ENCODE peak calls at places on chromosome 9, in four cellular contexts. M is ovary, C is kidney epithelial cell, G is lower lobe of right lung. D is an unnamed sample.

GRCh38 chr9:1411826-1412225 is 361.7 kb downstream of the DMRT2 start:
- DNase-seq in M (no peak), C (no peak), G (no peak), D (no peak)

GRCh38 chr9:96241391-96241809 is 60.6 kb downstream of the HSD17B3 start:
- DNase-seq in M (no peak), C (peak; percentile 72), G (no peak), D (no peak)

GRCh38 chr9:14768561-14769234 is 46.2 kb upstream of the CER1 start:
- DNase-seq in M (no peak), C (peak; percentile 19), G (no peak), D (no peak)

GRCh38 chr9:95721132-95721531 is 154.4 kb upstream of the ERCC6L2 start:
- DNase-seq in M (no peak), C (no peak), G (no peak), D (no peak)

GRCh38 chr9:111586378-111586777 is 13.1 kb downstream of the PTGR1 start:
- DNase-seq in M (no peak), C (no peak), G (no peak), D (no peak)

GRCh38 chr9:129333961-129334743 is 156.1 kb upstream of the IER5L start:
- DNase-seq in M (peak; percentile 89), C (peak; percentile 99), G (peak; percentile 95), D (peak; percentile 86)

GRCh38 chr9:10251490-10251889 is 361.3 kb downstream of the PTPRD start:
- DNase-seq in M (no peak), C (peak; percentile 7), G (no peak), D (no peak)

GRCh38 chr9:72401396-72401795 is 36.4 kb upstream of the ZFAND5 start:
- DNase-seq in M (no peak), C (no peak), G (no peak), D (no peak)

GRCh38 chr9:77534376-77535057 is 113.6 kb downstream of the GNA14 start:
- DNase-seq in M (no peak), C (no peak), G (no peak), D (no peak)

GRCh38 chr9:130368631-130369103 is 76.1 kb upstream of the ASS1 start:
- DNase-seq in M (no peak), C (peak; percentile 26), G (no peak), D (no peak)

GRCh38 chr9:111983484-111983908 is 86.9 kb downstream of the UGCG start:
- DNase-seq in M (no peak), C (no peak), G (no peak), D (no peak)

GRCh38 chr9:116383956-116384355 is 230.4 kb downstream of the PAPPA start:
- DNase-seq in M (no peak), C (no peak), G (no peak), D (no peak)

GRCh38 chr9:69097053-69097452 is 61.5 kb downstream of the FXN start:
- DNase-seq in M (no peak), C (peak; percentile 82), G (no peak), D (peak; percentile 51)

GRCh38 chr9:136624184-136624951 is 38.3 kb upstream of the EGFL7 start:
- DNase-seq in M (no peak), C (no peak), G (no peak), D (no peak)

GRCh38 chr9:129823163-129823933 is 588 bp downstream of the TOR1A start:
- DNase-seq in M (peak; percentile 40), C (no peak), G (peak; percentile 55), D (no peak)

GRCh38 chr9:73370053-73370452 is 218.4 kb downstream of the ANXA1 start:
- DNase-seq in M (no peak), C (no peak), G (no peak), D (no peak)

GRCh38 chr9:92655366-92655765 is 14.6 kb downstream of the IPPK start:
- DNase-seq in M (peak; percentile 17), C (no peak), G (no peak), D (no peak)

GRCh38 chr9:135989722-135990467 is 28.7 kb upstream of the UBAC1 start:
- DNase-seq in M (peak; percentile 34), C (no peak), G (peak; percentile 62), D (no peak)

GRCh38 chr9:73137286-73137899 is 14.3 kb upstream of the ANXA1 start:
- DNase-seq in M (no peak), C (no peak), G (no peak), D (no peak)

GRCh38 chr9:24487250-24487861 is 58.3 kb downstream of the IZUMO3 start:
- DNase-seq in M (no peak), C (no peak), G (no peak), D (no peak)
- TF ChIP-seq CTCF in M (no peak), C (no peak), G (no peak), D (no peak)

DNA sequence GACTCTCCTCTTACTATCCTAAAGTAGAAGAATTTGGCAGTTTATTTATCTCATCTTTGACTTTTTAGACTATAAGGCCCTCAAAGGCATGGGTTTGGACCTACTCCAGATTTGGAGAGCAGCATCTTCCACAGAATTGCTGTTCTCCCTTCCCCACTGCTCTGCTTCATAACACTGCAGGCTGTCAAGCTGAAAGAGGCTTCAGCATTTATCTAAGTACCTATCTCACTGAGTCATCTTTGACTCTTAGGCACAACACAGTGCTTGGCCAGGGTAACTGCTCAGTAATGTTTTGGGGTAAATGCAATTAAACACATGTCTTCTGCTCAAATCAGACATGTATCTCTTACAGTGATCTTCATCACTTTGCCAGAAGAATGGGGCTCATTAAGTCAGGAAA is 60.6 kb downstream of the GRIN3A start:
- DNase-seq in M (no peak), C (no peak), G (no peak), D (no peak)
- H3K4me3 ChIP-seq in M (no peak overlapping the region), C (no peak overlapping the region), G (no peak overlapping the region), D (no peak overlapping the region)

GRCh38 chr9:8855046-8855445 is 1055.5 kb upstream of the DMAC1 start:
- DNase-seq in M (no peak), C (peak; percentile 12), G (no peak), D (no peak)
- TF ChIP-seq CTCF in M (no peak), C (peak; percentile 73), G (no peak), D (no peak)

GRCh38 chr9:3285365-3286161 is 240.2 kb downstream of the RFX3 start:
- DNase-seq in M (no peak), C (no peak), G (no peak), D (peak; percentile 42)
- H3K4me3 ChIP-seq in M (no peak overlapping the region), C (no peak overlapping the region), G (no peak overlapping the region), D (no peak overlapping the region)

GRCh38 chr9:82923410-82924242 is 139.3 kb downstream of the RASEF start:
- DNase-seq in M (no peak), C (peak; percentile 61), G (no peak), D (no peak)
- TF ChIP-seq CTCF in M (no peak), C (no peak), G (no peak), D (no peak)

D was measured in AG04449.